ENCODE peak calls at places on chromosomes 1 and 21, in nine cellular contexts. One of them, this sample, is unnamed.
A peak's percentile ranks its signal among the peaks of the same experiment; 100 is the strongest.

GRCh38 chr21:19998450-19998849 is 999.8 kb upstream of the NCAM2 start:
- DNase-seq in bronchial epithelial cell: no peak
- DNase-seq in thoracic aorta: no peak
- DNase-seq in testis: no peak
- DNase-seq in A549: no peak
- DNase-seq in upper lobe of right lung: no peak
- DNase-seq in breast epithelium: no peak
- DNase-seq in cardiac muscle cell: no peak
- DNase-seq in HFFc6: no peak
- DNase-seq in this sample: no peak

GRCh38 chr1:161738627-161739287 is 10.8 kb upstream of the DUSP12 start:
- DNase-seq in thoracic aorta: no peak
- DNase-seq in cardiac muscle cell: peak; percentile 85
- DNase-seq in A549: peak; percentile 85
- DNase-seq in upper lobe of right lung: peak; percentile 75
- DNase-seq in HFFc6: peak; percentile 82
- DNase-seq in testis: peak; percentile 58
- DNase-seq in breast epithelium: no peak
- DNase-seq in bronchial epithelial cell: peak; percentile 84
- DNase-seq in this sample: no peak

GRCh38 chr1:182841368-182841988 is 2.3 kb downstream of the DHX9 start:
- DNase-seq in HFFc6: peak; percentile 45
- DNase-seq in testis: no peak
- DNase-seq in bronchial epithelial cell: peak; percentile 24
- DNase-seq in upper lobe of right lung: no peak
- DNase-seq in A549: peak; percentile 33
- DNase-seq in cardiac muscle cell: peak; percentile 39
- DNase-seq in thoracic aorta: no peak
- DNase-seq in breast epithelium: no peak
- DNase-seq in this sample: no peak

GRCh38 chr1:103514920-103515503 is 10.5 kb upstream of the RNPC3 start:
- DNase-seq in cardiac muscle cell: peak; percentile 70
- DNase-seq in bronchial epithelial cell: peak; percentile 62
- DNase-seq in breast epithelium: no peak
- DNase-seq in HFFc6: peak; percentile 62
- DNase-seq in A549: peak; percentile 42
- DNase-seq in thoracic aorta: no peak
- DNase-seq in upper lobe of right lung: no peak
- DNase-seq in testis: peak; percentile 17
- DNase-seq in this sample: no peak

GRCh38 chr1:208238710-208239517 is 5.3 kb downstream of the PLXNA2 start:
- DNase-seq in cardiac muscle cell: peak; percentile 74
- DNase-seq in thoracic aorta: no peak
- DNase-seq in testis: peak; percentile 49
- DNase-seq in HFFc6: peak; percentile 55
- DNase-seq in breast epithelium: no peak
- DNase-seq in upper lobe of right lung: no peak
- DNase-seq in bronchial epithelial cell: peak; percentile 89
- DNase-seq in A549: peak; percentile 42
- DNase-seq in this sample: no peak

GRCh38 chr1:49240709-49241221 is 464.1 kb upstream of the BEND5 start:
- DNase-seq in HFFc6: no peak
- DNase-seq in upper lobe of right lung: no peak
- DNase-seq in testis: no peak
- DNase-seq in cardiac muscle cell: no peak
- DNase-seq in bronchial epithelial cell: no peak
- DNase-seq in breast epithelium: no peak
- DNase-seq in A549: no peak
- DNase-seq in thoracic aorta: no peak
- DNase-seq in this sample: no peak

GRCh38 chr21:44871576-44872265 is 1.8 kb downstream of the PTTG1IP start:
- DNase-seq in thoracic aorta: peak; percentile 53
- DNase-seq in upper lobe of right lung: peak; percentile 63
- DNase-seq in cardiac muscle cell: peak; percentile 82
- DNase-seq in A549: peak; percentile 39
- DNase-seq in HFFc6: peak; percentile 78
- DNase-seq in bronchial epithelial cell: peak; percentile 88
- DNase-seq in breast epithelium: no peak
- DNase-seq in testis: peak; percentile 49
- DNase-seq in this sample: peak; percentile 62

GRCh38 chr1:6244401-6245054 is 549 bp downstream of the HES3 start:
- DNase-seq in HFFc6: no peak
- DNase-seq in A549: no peak
- DNase-seq in testis: no peak
- DNase-seq in thoracic aorta: no peak
- DNase-seq in breast epithelium: no peak
- DNase-seq in cardiac muscle cell: no peak
- DNase-seq in bronchial epithelial cell: no peak
- DNase-seq in upper lobe of right lung: no peak
- DNase-seq in this sample: no peak

GRCh38 chr1:156579472-156579871 is at the start of gene TTC24:
- DNase-seq in breast epithelium: no peak
- DNase-seq in HFFc6: no peak
- DNase-seq in bronchial epithelial cell: no peak
- DNase-seq in cardiac muscle cell: no peak
- DNase-seq in upper lobe of right lung: no peak
- DNase-seq in thoracic aorta: no peak
- DNase-seq in testis: no peak
- DNase-seq in A549: no peak
- DNase-seq in this sample: no peak

GRCh38 chr1:92857817-92858216 is 26.0 kb downstream of the RPL5 start:
- DNase-seq in HFFc6: no peak
- DNase-seq in breast epithelium: no peak
- DNase-seq in A549: no peak
- DNase-seq in thoracic aorta: no peak
- DNase-seq in cardiac muscle cell: no peak
- DNase-seq in upper lobe of right lung: no peak
- DNase-seq in testis: no peak
- DNase-seq in bronchial epithelial cell: no peak
- DNase-seq in this sample: no peak

GRCh38 chr1:39410915-39411436 is 80.5 kb upstream of the BMP8A start:
- DNase-seq in bronchial epithelial cell: peak; percentile 84
- DNase-seq in upper lobe of right lung: peak; percentile 87
- DNase-seq in cardiac muscle cell: peak; percentile 95
- DNase-seq in thoracic aorta: no peak
- DNase-seq in testis: peak; percentile 91
- DNase-seq in A549: peak; percentile 74
- DNase-seq in HFFc6: peak; percentile 93
- DNase-seq in breast epithelium: peak; percentile 82
- DNase-seq in this sample: peak; percentile 60

GRCh38 chr1:174743654-174744561 is 255.8 kb upstream of the CACYBP start:
- DNase-seq in bronchial epithelial cell: peak; percentile 57
- DNase-seq in thoracic aorta: no peak
- DNase-seq in breast epithelium: no peak
- DNase-seq in testis: no peak
- DNase-seq in cardiac muscle cell: peak; percentile 70
- DNase-seq in A549: peak; percentile 42
- DNase-seq in HFFc6: peak; percentile 24
- DNase-seq in upper lobe of right lung: no peak
- DNase-seq in this sample: no peak

GRCh38 chr1:236795757-236796719 is 946 bp downstream of the MTR start:
- DNase-seq in HFFc6: peak; percentile 17
- DNase-seq in bronchial epithelial cell: peak; percentile 56
- DNase-seq in cardiac muscle cell: peak; percentile 55
- DNase-seq in upper lobe of right lung: no peak
- DNase-seq in thoracic aorta: no peak
- DNase-seq in breast epithelium: no peak
- DNase-seq in A549: no peak
- DNase-seq in testis: peak; percentile 61
- DNase-seq in this sample: no peak

GRCh38 chr21:29721242-29721641 is 218.6 kb downstream of the GRIK1 start:
- DNase-seq in thoracic aorta: no peak
- DNase-seq in A549: no peak
- DNase-seq in cardiac muscle cell: no peak
- DNase-seq in upper lobe of right lung: no peak
- DNase-seq in testis: no peak
- DNase-seq in breast epithelium: no peak
- DNase-seq in bronchial epithelial cell: no peak
- DNase-seq in HFFc6: no peak
- DNase-seq in this sample: no peak

GRCh38 chr1:107501081-107501605 is 360.3 kb downstream of the NTNG1 start:
- DNase-seq in bronchial epithelial cell: no peak
- DNase-seq in A549: no peak
- DNase-seq in HFFc6: no peak
- DNase-seq in thoracic aorta: no peak
- DNase-seq in cardiac muscle cell: no peak
- DNase-seq in breast epithelium: no peak
- DNase-seq in upper lobe of right lung: no peak
- DNase-seq in testis: no peak
- DNase-seq in this sample: no peak

GRCh38 chr1:103529746-103530145 is 4.2 kb downstream of the RNPC3 start:
- DNase-seq in upper lobe of right lung: no peak
- DNase-seq in thoracic aorta: no peak
- DNase-seq in bronchial epithelial cell: peak; percentile 30
- DNase-seq in HFFc6: peak; percentile 33
- DNase-seq in A549: no peak
- DNase-seq in breast epithelium: no peak
- DNase-seq in cardiac muscle cell: no peak
- DNase-seq in testis: no peak
- DNase-seq in this sample: no peak

GRCh38 chr1:36781098-36781497 is 253.2 kb downstream of the GRIK3 start:
- DNase-seq in testis: no peak
- DNase-seq in breast epithelium: no peak
- DNase-seq in HFFc6: no peak
- DNase-seq in bronchial epithelial cell: no peak
- DNase-seq in A549: no peak
- DNase-seq in upper lobe of right lung: no peak
- DNase-seq in thoracic aorta: no peak
- DNase-seq in cardiac muscle cell: no peak
- DNase-seq in this sample: no peak

GRCh38 chr1:210262897-210263272 is 30.3 kb downstream of the SERTAD4 start:
- DNase-seq in cardiac muscle cell: no peak
- DNase-seq in HFFc6: peak; percentile 56
- DNase-seq in testis: peak; percentile 25
- DNase-seq in upper lobe of right lung: no peak
- DNase-seq in A549: no peak
- DNase-seq in thoracic aorta: no peak
- DNase-seq in bronchial epithelial cell: no peak
- DNase-seq in breast epithelium: no peak
- DNase-seq in this sample: no peak

GRCh38 chr1:150575518-150576366 is 3.7 kb downstream of the MCL1 start:
- DNase-seq in thoracic aorta: no peak
- DNase-seq in A549: no peak
- DNase-seq in cardiac muscle cell: peak; percentile 48
- DNase-seq in testis: no peak
- DNase-seq in HFFc6: no peak
- DNase-seq in breast epithelium: no peak
- DNase-seq in bronchial epithelial cell: peak; percentile 15
- DNase-seq in upper lobe of right lung: peak; percentile 1
- DNase-seq in this sample: no peak

GRCh38 chr1:156797212-156797871 is 19.3 kb downstream of the SH2D2A start:
- DNase-seq in bronchial epithelial cell: peak; percentile 69
- DNase-seq in A549: peak; percentile 68
- DNase-seq in testis: peak; percentile 59
- DNase-seq in thoracic aorta: no peak
- DNase-seq in HFFc6: peak; percentile 35
- DNase-seq in cardiac muscle cell: peak; percentile 57
- DNase-seq in upper lobe of right lung: no peak
- DNase-seq in breast epithelium: no peak
- DNase-seq in this sample: no peak

DNA sequence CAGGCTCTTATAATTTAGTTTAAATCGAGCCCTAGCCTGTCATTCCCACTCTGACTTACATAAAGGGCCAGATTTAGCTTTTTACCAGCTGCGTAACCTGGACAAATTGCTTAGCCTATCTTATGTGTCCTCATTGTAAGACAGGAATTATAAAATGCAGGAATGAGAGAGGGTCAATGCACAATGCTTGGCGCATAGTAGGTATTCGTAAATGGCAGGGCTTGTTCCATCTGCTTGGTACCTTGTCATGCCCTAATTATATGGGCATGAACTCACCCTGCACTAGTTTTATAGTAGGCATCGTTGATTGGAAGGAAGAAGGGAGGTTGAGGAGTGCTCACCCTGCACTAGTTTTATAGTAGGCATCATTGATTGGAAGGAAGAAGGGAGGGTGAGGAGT is 108.8 kb downstream of the GALNT2 start:
- DNase-seq in bronchial epithelial cell: no peak
- DNase-seq in thoracic aorta: no peak
- DNase-seq in HFFc6: no peak
- DNase-seq in breast epithelium: no peak
- DNase-seq in testis: no peak
- DNase-seq in cardiac muscle cell: no peak
- DNase-seq in A549: no peak
- DNase-seq in upper lobe of right lung: no peak
- DNase-seq in this sample: no peak
- TF ChIP-seq CTCF in bronchial epithelial cell: no peak
- TF ChIP-seq CTCF in thoracic aorta: no peak
- TF ChIP-seq CTCF in HFFc6: no peak
- TF ChIP-seq CTCF in breast epithelium: no peak
- TF ChIP-seq CTCF in testis: no peak
- TF ChIP-seq CTCF in cardiac muscle cell: no peak
- TF ChIP-seq CTCF in A549: no peak
- TF ChIP-seq CTCF in upper lobe of right lung: no peak
- TF ChIP-seq CTCF in this sample: no peak

GRCh38 chr1:116226017-116226416 is 114.8 kb downstream of the MAB21L3 start:
- DNase-seq in thoracic aorta: no peak
- DNase-seq in bronchial epithelial cell: no peak
- DNase-seq in upper lobe of right lung: no peak
- DNase-seq in A549: no peak
- DNase-seq in cardiac muscle cell: no peak
- DNase-seq in testis: no peak
- DNase-seq in HFFc6: no peak
- DNase-seq in breast epithelium: no peak
- DNase-seq in this sample: no peak
- TF ChIP-seq CTCF in thoracic aorta: no peak
- TF ChIP-seq CTCF in bronchial epithelial cell: no peak
- TF ChIP-seq CTCF in upper lobe of right lung: no peak
- TF ChIP-seq CTCF in A549: no peak
- TF ChIP-seq CTCF in cardiac muscle cell: no peak
- TF ChIP-seq CTCF in testis: no peak
- TF ChIP-seq CTCF in HFFc6: no peak
- TF ChIP-seq CTCF in breast epithelium: no peak
- TF ChIP-seq CTCF in this sample: no peak

GRCh38 chr1:220685879-220686278 is 4.3 kb upstream of the C1orf115 start:
- DNase-seq in A549: peak; percentile 53
- DNase-seq in bronchial epithelial cell: no peak
- DNase-seq in testis: no peak
- DNase-seq in cardiac muscle cell: no peak
- DNase-seq in thoracic aorta: no peak
- DNase-seq in breast epithelium: no peak
- DNase-seq in HFFc6: no peak
- DNase-seq in upper lobe of right lung: no peak
- DNase-seq in this sample: no peak
- TF ChIP-seq CTCF in A549: no peak
- TF ChIP-seq CTCF in bronchial epithelial cell: no peak
- TF ChIP-seq CTCF in testis: no peak
- TF ChIP-seq CTCF in cardiac muscle cell: no peak
- TF ChIP-seq CTCF in thoracic aorta: no peak
- TF ChIP-seq CTCF in breast epithelium: no peak
- TF ChIP-seq CTCF in HFFc6: peak; percentile 25
- TF ChIP-seq CTCF in upper lobe of right lung: no peak
- TF ChIP-seq CTCF in this sample: no peak

DNA sequence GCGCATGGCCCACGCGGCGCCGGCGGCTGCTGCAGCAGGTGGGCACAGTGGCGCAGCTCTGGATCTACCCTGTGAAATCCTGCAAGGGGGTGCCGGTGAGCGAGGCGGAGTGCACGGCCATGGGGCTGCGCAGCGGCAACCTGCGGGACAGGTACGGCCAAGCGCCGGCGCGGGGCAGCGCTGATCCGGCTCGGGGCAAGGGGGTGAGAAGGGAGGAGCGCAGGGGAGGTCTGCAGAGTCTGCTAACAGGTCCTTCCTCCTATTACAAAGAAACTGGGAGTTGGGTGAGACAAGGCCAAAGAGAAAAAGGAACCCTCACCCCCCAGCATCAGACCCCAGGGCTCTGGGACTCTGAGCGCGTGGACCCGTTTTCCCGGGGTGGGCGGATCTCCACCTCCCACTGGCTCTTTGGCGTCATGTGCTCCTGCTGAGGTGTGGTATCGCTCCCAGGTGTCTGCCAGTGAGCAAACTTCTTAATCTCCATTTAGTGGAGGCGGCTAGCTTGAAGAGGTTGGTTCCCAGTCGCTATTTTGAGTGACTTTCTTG is 429 bp downstream of the MTARC1 start:
- DNase-seq in bronchial epithelial cell: peak; percentile 53
- DNase-seq in HFFc6: no peak
- DNase-seq in testis: no peak
- DNase-seq in upper lobe of right lung: peak; percentile 84
- DNase-seq in breast epithelium: no peak
- DNase-seq in cardiac muscle cell: no peak
- DNase-seq in A549: peak; percentile 16
- DNase-seq in thoracic aorta: no peak
- DNase-seq in this sample: no peak
- TF ChIP-seq CTCF in bronchial epithelial cell: no peak
- TF ChIP-seq CTCF in HFFc6: no peak
- TF ChIP-seq CTCF in testis: no peak
- TF ChIP-seq CTCF in upper lobe of right lung: no peak
- TF ChIP-seq CTCF in breast epithelium: no peak
- TF ChIP-seq CTCF in cardiac muscle cell: no peak
- TF ChIP-seq CTCF in A549: peak; percentile 3
- TF ChIP-seq CTCF in thoracic aorta: peak; percentile 4
- TF ChIP-seq CTCF in this sample: no peak